ENCODE peak calls at places on chromosome 1, in nine cellular contexts. One of them, this sample, is unnamed.

GRCh38 chr1:227391204-227391603 is 72.9 kb upstream of the CDC42BPA start:
- DNase-seq in colonic mucosa: no peak
- DNase-seq in cerebellar nuclear complex: no peak
- DNase-seq in T-helper 9 cell: no peak
- DNase-seq in activated CD4-positive, CD25-positive, alpha-beta regulatory T cell treated with anti-CD3 and anti-CD28 coated beads, Interleukin-2, amount 50 U/mL, for 72 hours: no peak
- DNase-seq in NCI-H345: no peak
- DNase-seq in upper lobe of left lung: no peak
- DNase-seq in fibroblast of pulmonary artery: no peak
- DNase-seq in mucosa of descending colon: no peak
- DNase-seq in this sample: no peak

GRCh38 chr1:201378804-201379203 is 1.3 kb upstream of the TNNT2 start:
- DNase-seq in activated CD4-positive, CD25-positive, alpha-beta regulatory T cell treated with anti-CD3 and anti-CD28 coated beads, Interleukin-2, amount 50 U/mL, for 72 hours: no peak
- DNase-seq in upper lobe of left lung: no peak
- DNase-seq in cerebellar nuclear complex: no peak
- DNase-seq in fibroblast of pulmonary artery: no peak
- DNase-seq in colonic mucosa: no peak
- DNase-seq in NCI-H345: no peak
- DNase-seq in mucosa of descending colon: no peak
- DNase-seq in T-helper 9 cell: no peak
- DNase-seq in this sample: no peak

GRCh38 chr1:203521812-203522211 is 27.9 kb downstream of the OPTC start:
- DNase-seq in cerebellar nuclear complex: no peak
- DNase-seq in fibroblast of pulmonary artery: no peak
- DNase-seq in upper lobe of left lung: no peak
- DNase-seq in activated CD4-positive, CD25-positive, alpha-beta regulatory T cell treated with anti-CD3 and anti-CD28 coated beads, Interleukin-2, amount 50 U/mL, for 72 hours: no peak
- DNase-seq in colonic mucosa: no peak
- DNase-seq in NCI-H345: peak
- DNase-seq in mucosa of descending colon: no peak
- DNase-seq in T-helper 9 cell: no peak
- DNase-seq in this sample: no peak

GRCh38 chr1:165717918-165718515 is 19.7 kb upstream of the ALDH9A1 start:
- DNase-seq in T-helper 9 cell: no peak
- DNase-seq in NCI-H345: peak
- DNase-seq in upper lobe of left lung: no peak
- DNase-seq in colonic mucosa: peak
- DNase-seq in fibroblast of pulmonary artery: peak
- DNase-seq in mucosa of descending colon: no peak
- DNase-seq in activated CD4-positive, CD25-positive, alpha-beta regulatory T cell treated with anti-CD3 and anti-CD28 coated beads, Interleukin-2, amount 50 U/mL, for 72 hours: no peak
- DNase-seq in cerebellar nuclear complex: no peak
- DNase-seq in this sample: no peak

GRCh38 chr1:245937316-245938045 is 569.6 kb downstream of the SMYD3 start:
- DNase-seq in cerebellar nuclear complex: no peak
- DNase-seq in T-helper 9 cell: no peak
- DNase-seq in activated CD4-positive, CD25-positive, alpha-beta regulatory T cell treated with anti-CD3 and anti-CD28 coated beads, Interleukin-2, amount 50 U/mL, for 72 hours: no peak
- DNase-seq in mucosa of descending colon: no peak
- DNase-seq in fibroblast of pulmonary artery: no peak
- DNase-seq in colonic mucosa: no peak
- DNase-seq in NCI-H345: no peak
- DNase-seq in upper lobe of left lung: no peak
- DNase-seq in this sample: no peak

GRCh38 chr1:229190057-229190590 is 80.8 kb upstream of the RAB4A start:
- DNase-seq in cerebellar nuclear complex: no peak
- DNase-seq in T-helper 9 cell: no peak
- DNase-seq in fibroblast of pulmonary artery: no peak
- DNase-seq in activated CD4-positive, CD25-positive, alpha-beta regulatory T cell treated with anti-CD3 and anti-CD28 coated beads, Interleukin-2, amount 50 U/mL, for 72 hours: no peak
- DNase-seq in colonic mucosa: no peak
- DNase-seq in mucosa of descending colon: no peak
- DNase-seq in NCI-H345: no peak
- DNase-seq in upper lobe of left lung: no peak
- DNase-seq in this sample: no peak

GRCh38 chr1:9827558-9828185 is 3.9 kb upstream of the CLSTN1 start:
- DNase-seq in colonic mucosa: no peak
- DNase-seq in cerebellar nuclear complex: no peak
- DNase-seq in T-helper 9 cell: no peak
- DNase-seq in NCI-H345: peak
- DNase-seq in mucosa of descending colon: peak
- DNase-seq in upper lobe of left lung: no peak
- DNase-seq in fibroblast of pulmonary artery: no peak
- DNase-seq in activated CD4-positive, CD25-positive, alpha-beta regulatory T cell treated with anti-CD3 and anti-CD28 coated beads, Interleukin-2, amount 50 U/mL, for 72 hours: no peak
- DNase-seq in this sample: no peak

GRCh38 chr1:113459279-113459678 is 69.0 kb downstream of the MAGI3 start:
- DNase-seq in NCI-H345: no peak
- DNase-seq in fibroblast of pulmonary artery: peak
- DNase-seq in cerebellar nuclear complex: no peak
- DNase-seq in upper lobe of left lung: no peak
- DNase-seq in T-helper 9 cell: no peak
- DNase-seq in mucosa of descending colon: no peak
- DNase-seq in activated CD4-positive, CD25-positive, alpha-beta regulatory T cell treated with anti-CD3 and anti-CD28 coated beads, Interleukin-2, amount 50 U/mL, for 72 hours: no peak
- DNase-seq in colonic mucosa: no peak
- DNase-seq in this sample: no peak

GRCh38 chr1:206705187-206705586 is 20.5 kb downstream of the MAPKAPK2 start:
- DNase-seq in fibroblast of pulmonary artery: peak
- DNase-seq in T-helper 9 cell: no peak
- DNase-seq in upper lobe of left lung: no peak
- DNase-seq in NCI-H345: peak
- DNase-seq in cerebellar nuclear complex: peak
- DNase-seq in colonic mucosa: no peak
- DNase-seq in activated CD4-positive, CD25-positive, alpha-beta regulatory T cell treated with anti-CD3 and anti-CD28 coated beads, Interleukin-2, amount 50 U/mL, for 72 hours: no peak
- DNase-seq in mucosa of descending colon: no peak
- DNase-seq in this sample: no peak

GRCh38 chr1:87826639-87827345 is 498.1 kb downstream of the LMO4 start:
- DNase-seq in cerebellar nuclear complex: no peak
- DNase-seq in T-helper 9 cell: no peak
- DNase-seq in NCI-H345: no peak
- DNase-seq in activated CD4-positive, CD25-positive, alpha-beta regulatory T cell treated with anti-CD3 and anti-CD28 coated beads, Interleukin-2, amount 50 U/mL, for 72 hours: no peak
- DNase-seq in upper lobe of left lung: no peak
- DNase-seq in fibroblast of pulmonary artery: peak
- DNase-seq in mucosa of descending colon: peak
- DNase-seq in colonic mucosa: peak
- DNase-seq in this sample: no peak

GRCh38 chr1:182392045-182393028 is 747 bp upstream of the GLUL start:
- DNase-seq in upper lobe of left lung: peak
- DNase-seq in cerebellar nuclear complex: no peak
- DNase-seq in fibroblast of pulmonary artery: peak
- DNase-seq in NCI-H345: peak
- DNase-seq in activated CD4-positive, CD25-positive, alpha-beta regulatory T cell treated with anti-CD3 and anti-CD28 coated beads, Interleukin-2, amount 50 U/mL, for 72 hours: no peak
- DNase-seq in colonic mucosa: peak
- DNase-seq in mucosa of descending colon: peak
- DNase-seq in T-helper 9 cell: no peak
- DNase-seq in this sample: no peak

This sample was measured in effector CD8-positive, alpha-beta T cell.